ENCODE peak calls at places on chromosomes 1 and 21, in four cellular contexts. P, G, W and E are unnamed samples.

GRCh38 chr1:102105931-102106550 is 109.3 kb upstream of the OLFM3 start:
- DNase-seq in G (no peak), P (no peak), W (no peak), E (no peak)

GRCh38 chr1:27102707-27103468 is 52.0 kb downstream of the SLC9A1 start:
- DNase-seq in P (peak), G (no peak), W (peak), E (no peak)

GRCh38 chr1:18991585-18991984 is 35.1 kb upstream of the IFFO2 start:
- DNase-seq in P (peak), G (no peak), W (no peak), E (no peak)

GRCh38 chr21:43206231-43207042 is 37.6 kb downstream of the CRYAA start:
- DNase-seq in P (peak), W (no peak), G (no peak), E (no peak)

GRCh38 chr1:115665319-115665718 is 23.5 kb downstream of the VANGL1 start:
- DNase-seq in G (no peak), P (no peak), W (no peak), E (no peak)

GRCh38 chr1:54329337-54329954 is 76.7 kb downstream of the SSBP3 start:
- DNase-seq in G (no peak), P (no peak), W (no peak), E (no peak)

GRCh38 chr1:115727706-115728249 is 40.7 kb downstream of the CASQ2 start:
- DNase-seq in P (peak), W (peak), G (peak), E (peak)

GRCh38 chr1:232462200-232462599 is 167.7 kb downstream of the SIPA1L2 start:
- DNase-seq in W (no peak), G (no peak), P (no peak), E (no peak)

GRCh38 chr1:242568666-242569065 is 44.2 kb upstream of the PLD5 start:
- DNase-seq in P (no peak), G (no peak), W (no peak), E (no peak)

GRCh38 chr1:154407866-154408777 is 3.0 kb downstream of the IL6R start:
- DNase-seq in G (no peak), W (peak), P (no peak), E (no peak)

GRCh38 chr1:197675475-197676324 is 99.6 kb downstream of the DENND1B start:
- DNase-seq in W (peak), G (no peak), P (no peak), E (no peak)

GRCh38 chr1:163561570-163562295 is 240.0 kb downstream of the NUF2 start:
- DNase-seq in P (no peak), W (peak), G (no peak), E (no peak)

GRCh38 chr1:1157914-1158710 is 15.6 kb upstream of the TTLL10 start:
- DNase-seq in G (no peak), W (peak), P (peak), E (no peak)

GRCh38 chr21:26148071-26148470 is 22.5 kb downstream of the APP start:
- DNase-seq in P (no peak), W (peak), G (no peak), E (no peak)

GRCh38 chr1:54602559-54602958 is 20.8 kb downstream of the FAM151A start:
- DNase-seq in P (no peak), G (no peak), W (no peak), E (no peak)

GRCh38 chr1:51234721-51235425 is 1.2 kb upstream of the RNF11 start:
- DNase-seq in P (peak), G (no peak), W (peak), E (no peak)

GRCh38 chr1:151668090-151668489 is 48.5 kb downstream of the CELF3 start:
- DNase-seq in W (no peak), P (no peak), G (no peak), E (no peak)

GRCh38 chr1:113928129-113928949 is 785 bp upstream of the HIPK1 start:
- DNase-seq in P (no peak), W (peak), G (no peak), E (no peak)

GRCh38 chr1:89487972-89488371 is 36.7 kb upstream of the LRRC8B start:
- DNase-seq in P (no peak), W (no peak), G (no peak), E (no peak)

GRCh38 chr1:71850936-71851335 is 431.4 kb downstream of the NEGR1 start:
- DNase-seq in P (no peak), W (peak), G (no peak), E (no peak)

GRCh38 chr1:178867670-178868069 is 3.2 kb downstream of the ANGPTL1 start:
- DNase-seq in W (peak), P (no peak), G (no peak), E (no peak)

GRCh38 chr1:115978292-115978941 is 2.1 kb downstream of the SLC22A15 start:
- DNase-seq in W (no peak), P (no peak), G (no peak), E (no peak)

GRCh38 chr1:79005945-79006344 is 585 bp downstream of the ADGRL4 start:
- DNase-seq in G (no peak), P (no peak), W (peak), E (no peak)

GRCh38 chr1:221723018-221723917 is 18.6 kb downstream of the DUSP10 start:
- DNase-seq in P (no peak), W (no peak), G (no peak), E (no peak)

GRCh38 chr1:58200437-58200836 is 346.1 kb downstream of the OMA1 start:
- DNase-seq in P (no peak), W (no peak), G (no peak), E (no peak)

GRCh38 chr1:174222166-174222949 is 63.0 kb downstream of the RABGAP1L start:
- DNase-seq in P (no peak), G (no peak), W (peak), E (peak)

GRCh38 chr1:201640624-201641023 is 101.7 kb downstream of the NAV1 start:
- DNase-seq in W (peak), P (no peak), G (peak), E (no peak)

GRCh38 chr1:51690285-51690961 is 73.5 kb downstream of the OSBPL9 start:
- DNase-seq in W (peak), P (no peak), G (peak), E (no peak)

GRCh38 chr1:97668945-97669344 is 251.9 kb downstream of the DPYD start:
- DNase-seq in G (peak), P (no peak), W (peak), E (peak)

GRCh38 chr1:76153856-76154212 is 79.3 kb downstream of the ST6GALNAC3 start:
- DNase-seq in P (no peak), G (no peak), W (no peak), E (no peak)

GRCh38 chr21:43585924-43586411 is 73.3 kb downstream of the HSF2BP start:
- DNase-seq in G (peak), P (no peak), W (peak), E (peak)

GRCh38 chr1:27428316-27429028 is 36.0 kb downstream of the GPR3 start:
- DNase-seq in P (no peak), G (no peak), W (no peak), E (no peak)

GRCh38 chr1:111204211-111204883 is 3.9 kb upstream of the DENND2D start:
- DNase-seq in G (no peak), W (no peak), P (peak), E (no peak)

GRCh38 chr21:44012474-44013379 is 618 bp downstream of the TRAPPC10 start:
- DNase-seq in G (no peak), P (peak), W (no peak), E (no peak)

GRCh38 chr1:173525936-173526335 is 48.8 kb downstream of the PRDX6 start:
- DNase-seq in P (no peak), W (no peak), G (no peak), E (no peak)

GRCh38 chr1:23337869-23338268 is 6.2 kb downstream of the HNRNPR start:
- DNase-seq in W (peak), G (no peak), P (no peak), E (no peak)

GRCh38 chr1:43557744-43558245 is 27.1 kb downstream of the PTPRF start:
- DNase-seq in W (no peak), G (no peak), P (no peak), E (no peak)
- H3K4me3 ChIP-seq in W (no peak), G (no peak), P (no peak), E (no peak)

GRCh38 chr21:23152130-23152529 is 2153.9 kb downstream of the NCAM2 start:
- DNase-seq in G (no peak), P (no peak), W (no peak), E (no peak)
- TF ChIP-seq CTCF in G (no peak), P (no peak), W (no peak), E (no peak)

DNA sequence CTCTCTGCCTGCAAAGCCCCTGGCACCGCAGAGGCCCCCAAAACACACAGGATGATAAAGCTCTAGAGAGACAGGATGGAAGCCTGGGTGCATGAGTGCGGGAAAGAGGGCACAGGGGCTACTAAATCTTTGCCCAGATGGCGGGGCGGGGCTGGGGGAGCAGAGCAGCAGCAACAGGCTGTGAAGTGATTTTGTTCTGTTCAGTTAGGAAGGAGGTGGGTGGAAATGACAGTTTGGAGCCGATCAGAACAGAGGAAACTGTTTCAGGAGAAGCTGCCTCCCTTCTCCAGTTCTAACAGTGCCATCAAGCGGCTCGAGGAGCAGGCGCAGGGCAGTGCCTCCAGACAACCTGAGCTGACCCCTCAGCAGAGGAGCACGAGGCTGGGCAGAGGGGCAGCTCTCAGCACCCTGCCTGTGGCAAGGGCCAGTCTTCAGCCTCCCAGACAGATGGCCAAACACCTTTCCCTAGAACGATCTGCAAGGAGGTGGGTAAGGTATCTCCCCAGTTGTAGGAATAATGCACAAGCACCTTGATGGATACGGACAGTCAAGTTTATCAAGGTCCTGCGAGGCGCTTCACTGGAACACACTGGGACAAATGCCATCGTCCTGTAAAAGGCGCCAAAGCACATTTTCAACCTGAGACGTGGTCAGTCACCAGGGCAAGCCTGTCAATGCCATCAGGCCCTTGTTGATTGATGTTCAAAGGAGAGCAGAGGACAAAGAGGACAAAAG is 44.9 kb downstream of the TOMM20 start:
- DNase-seq in G (peak), P (peak), W (peak), E (peak)
- H3K4me3 ChIP-seq in G (peak), P (no peak), W (peak), E (peak)

DNA sequence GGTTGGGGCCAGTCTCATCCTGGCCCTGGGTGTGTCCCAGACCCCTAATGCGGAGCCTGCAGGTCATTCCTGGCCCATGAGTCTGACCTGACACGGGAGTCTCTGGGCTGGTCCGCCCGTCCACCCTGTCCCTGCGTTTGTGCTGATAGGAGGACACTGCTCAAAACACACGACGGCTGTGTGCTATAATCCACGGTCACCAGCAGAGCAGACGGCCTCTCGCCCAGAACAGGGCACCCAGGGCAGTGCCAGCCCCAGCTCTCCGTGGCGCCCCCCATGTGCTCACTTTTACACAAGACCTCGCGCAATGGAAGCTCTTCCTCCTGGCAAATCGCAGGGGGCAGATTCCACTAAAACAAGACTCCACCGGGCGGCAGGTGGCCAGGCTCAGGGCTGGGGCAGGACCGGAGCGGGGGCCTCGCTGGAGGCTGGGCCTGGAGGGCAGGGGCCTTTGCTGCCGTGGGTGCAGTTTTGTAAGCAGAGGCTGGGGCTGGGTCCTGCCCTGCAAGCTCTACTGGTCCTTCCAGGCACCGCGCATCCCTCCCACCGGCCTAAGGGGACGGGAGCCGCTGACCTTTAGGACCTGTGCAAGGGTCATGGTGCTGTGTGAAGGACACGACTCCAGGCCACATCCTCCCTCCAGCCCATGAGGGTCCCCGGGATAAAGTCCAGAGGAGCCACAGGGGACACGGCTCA is 10.6 kb upstream of the SLC19A1 start:
- DNase-seq in G (no peak), W (no peak), P (peak), E (no peak)
- TF ChIP-seq CTCF in G (no peak), W (no peak), P (no peak), E (no peak)

GRCh38 chr1:83491930-83492329 is 507.0 kb downstream of the TTLL7 start:
- DNase-seq in W (no peak), G (no peak), P (no peak), E (no peak)

GRCh38 chr1:83495560-83495959 is 503.4 kb downstream of the TTLL7 start:
- DNase-seq in W (no peak), G (no peak), P (no peak), E (no peak)

GRCh38 chr1:83490988-83491387 is 507.9 kb downstream of the TTLL7 start:
- DNase-seq in P (no peak), G (no peak), W (no peak), E (no peak)

GRCh38 chr1:83497563-83497962 is 501.4 kb downstream of the TTLL7 start:
- DNase-seq in P (no peak), G (peak), W (peak), E (no peak)

DNA sequence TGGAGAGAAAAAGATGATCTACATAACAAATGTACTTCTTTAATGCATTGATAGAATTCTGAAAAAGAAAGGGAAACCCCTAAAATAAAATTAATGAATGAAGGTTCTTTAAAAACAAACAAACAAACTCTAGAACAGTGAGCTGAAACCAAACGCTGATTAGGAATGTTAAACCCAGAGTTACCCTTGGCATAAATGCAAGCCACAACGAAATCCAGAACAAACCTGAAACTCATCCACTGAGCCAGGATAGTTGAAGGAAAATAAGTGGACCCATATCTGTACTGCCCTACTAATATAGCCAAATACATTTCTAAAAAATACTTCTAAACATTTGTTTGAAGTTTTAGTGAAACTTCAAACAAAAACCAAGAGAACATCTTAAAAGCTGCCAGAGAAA is 505.3 kb downstream of the TTLL7 start:
- DNase-seq in W (no peak), G (no peak), P (no peak), E (no peak)
- H3K4me3 ChIP-seq in W (no peak), G (no peak), P (no peak), E (no peak)

DNA sequence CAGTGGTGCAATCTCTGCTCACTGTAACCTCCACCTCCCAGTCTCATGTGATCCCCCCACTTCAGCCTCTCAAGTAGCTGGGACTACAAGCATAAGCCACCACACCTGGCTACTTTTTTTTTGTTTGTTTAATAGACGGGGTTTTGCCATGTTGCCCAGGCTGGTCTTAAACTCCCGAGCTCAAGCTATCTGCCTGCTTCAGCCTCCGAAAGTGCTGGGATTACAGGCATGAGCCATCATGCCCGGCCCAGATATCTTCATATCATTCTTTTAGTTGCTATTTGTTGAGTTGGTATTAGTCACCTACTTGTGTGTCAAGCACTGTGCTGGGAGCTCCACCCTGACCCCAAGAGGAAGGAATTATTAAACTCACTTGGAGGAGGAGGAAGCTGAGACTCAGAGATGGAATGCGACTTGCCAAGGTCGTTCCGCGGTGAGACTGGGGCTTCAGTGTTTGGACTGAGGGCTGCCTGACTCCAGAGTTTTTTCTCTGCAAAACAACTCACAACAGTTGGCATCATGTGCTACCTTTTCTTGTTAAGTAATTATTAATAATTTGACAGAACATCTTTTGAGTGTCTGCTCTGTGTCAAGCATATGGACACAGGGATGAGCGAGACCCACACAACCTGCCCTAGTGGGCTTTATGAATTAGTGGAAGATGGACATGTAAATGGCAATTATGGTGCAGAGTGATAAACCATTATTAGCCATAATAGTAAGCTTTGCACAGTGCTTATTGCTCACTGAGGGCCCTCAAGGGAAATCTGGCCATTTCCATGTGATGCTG is 132.0 kb downstream of the FOXD2 start:
- DNase-seq in G (peak), W (peak), P (no peak), E (peak)
- TF ChIP-seq CTCF in G (peak), W (peak), P (no peak), E (peak)

GRCh38 chr1:214027498-214027897 is 39.7 kb downstream of the PROX1 start:
- DNase-seq in G (no peak), W (no peak), P (no peak), E (no peak)

GRCh38 chr1:214028095-214028494 is 40.3 kb downstream of the PROX1 start:
- DNase-seq in W (no peak), G (no peak), P (no peak), E (no peak)

GRCh38 chr1:214028569-214028968 is 40.8 kb downstream of the PROX1 start:
- DNase-seq in P (no peak), W (no peak), G (no peak), E (no peak)

GRCh38 chr1:214028999-214029406 is 41.2 kb downstream of the PROX1 start:
- DNase-seq in W (no peak), P (no peak), G (no peak), E (no peak)

DNA sequence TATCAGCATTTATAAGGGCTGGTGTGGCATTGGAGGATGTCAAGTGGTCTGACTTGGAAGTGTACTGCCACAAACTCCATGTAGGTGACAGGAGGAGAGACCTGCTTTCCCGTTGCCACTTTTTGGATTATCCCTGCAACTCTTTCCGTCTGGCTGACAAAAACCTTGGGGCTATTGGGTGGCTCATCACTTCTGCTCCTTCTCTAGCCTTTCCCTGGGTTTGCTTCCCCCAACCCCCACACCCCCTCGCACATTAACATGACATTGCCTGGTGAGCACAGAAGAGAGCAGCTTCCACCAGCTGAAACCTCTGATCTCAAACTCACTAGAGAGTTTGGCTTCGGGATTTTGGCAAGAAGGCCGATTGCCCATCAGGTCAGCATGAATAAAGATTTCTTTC is 39.2 kb downstream of the PROX1 start:
- DNase-seq in P (no peak), G (no peak), W (no peak), E (no peak)
- H3K4me3 ChIP-seq in P (no peak), G (no peak), W (no peak), E (no peak)

DNA sequence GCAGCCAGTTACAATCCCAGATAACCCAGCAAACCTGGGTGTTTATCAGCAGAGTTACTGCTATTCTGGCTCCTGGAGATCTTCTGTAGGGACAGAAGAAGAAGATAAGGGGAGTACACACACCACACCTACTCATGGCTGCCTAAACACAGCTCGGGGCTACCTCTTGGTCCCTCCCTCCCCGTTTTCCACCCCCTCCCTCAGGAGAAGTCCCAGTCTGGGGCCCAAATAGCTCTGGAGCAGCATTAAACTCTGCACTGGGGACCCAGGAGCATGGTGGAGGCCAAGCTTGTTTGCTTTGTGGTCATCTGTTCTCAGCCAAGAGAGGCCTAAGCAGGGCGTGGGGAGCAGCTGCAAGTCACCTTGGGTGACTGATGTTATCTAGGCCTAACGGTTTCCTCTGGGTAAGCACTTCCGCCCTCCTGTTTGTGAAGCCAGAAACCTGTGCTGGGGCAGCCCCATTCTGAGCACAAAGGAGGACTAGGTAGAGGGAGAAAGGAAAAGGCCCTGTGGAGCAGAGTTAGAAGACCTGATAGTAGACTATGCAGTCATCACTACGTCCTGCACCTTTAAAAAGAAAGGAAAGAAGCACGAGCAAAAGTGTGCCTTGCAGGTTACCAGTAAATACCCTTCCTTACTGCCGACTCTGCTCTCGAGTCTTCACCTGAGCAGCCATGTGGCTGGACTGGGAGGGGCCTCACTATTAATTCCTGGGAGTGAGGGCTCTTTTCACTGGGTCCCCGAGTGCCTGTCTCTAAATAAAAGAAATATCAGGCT is 2.0 kb upstream of the RCSD1 start:
- DNase-seq in W (no peak), G (no peak), P (peak), E (no peak)
- TF ChIP-seq CTCF in W (no peak), G (no peak), P (no peak), E (no peak)